ENCODE peak calls at places on chromosomes 5 and 9, in six cellular contexts. I, X, F, O, M and H are unnamed samples.

GRCh38 chr5:94467560-94468504 is 150.6 kb downstream of the KIAA0825 start:
- DNase-seq in I (no peak), X (no peak), F (no peak), O (no peak), M (no peak), H (no peak)

GRCh38 chr5:90221947-90222346 is 187.6 kb downstream of the CETN3 start:
- DNase-seq in I (no peak), X (no peak), F (no peak), O (peak; percentile 24), M (no peak), H (no peak)

GRCh38 chr9:133710661-133711427 is 27.3 kb downstream of the SARDH start:
- DNase-seq in I (no peak), X (no peak), F (no peak), O (no peak), M (no peak), H (no peak)

GRCh38 chr9:80555782-80556325 is 984.1 kb downstream of the TLE4 start:
- DNase-seq in I (no peak), X (no peak), F (no peak), O (no peak), M (no peak), H (no peak)

GRCh38 chr9:107994638-107995037 is 505.1 kb upstream of the KLF4 start:
- DNase-seq in I (no peak), X (no peak), F (no peak), O (no peak), M (no peak), H (no peak)

GRCh38 chr9:114895605-114896004 is 34.8 kb downstream of the TNFSF8 start:
- DNase-seq in I (no peak), X (no peak), F (no peak), O (no peak), M (no peak), H (no peak)

GRCh38 chr5:113166285-113166684 is 189.7 kb downstream of the DCP2 start:
- DNase-seq in I (no peak), X (no peak), F (no peak), O (no peak), M (no peak), H (no peak)

GRCh38 chr9:123168526-123168925 is 99.9 kb downstream of the STRBP start:
- DNase-seq in I (no peak), X (no peak), F (no peak), O (no peak), M (no peak), H (no peak)

GRCh38 chr5:58114324-58114723 is 345.6 kb downstream of the PLK2 start:
- DNase-seq in I (no peak), X (no peak), F (no peak), O (no peak), M (no peak), H (no peak)

GRCh38 chr9:75101004-75101601 is 12.8 kb downstream of the OSTF1 start:
- DNase-seq in I (no peak), X (no peak), F (no peak), O (no peak), M (no peak), H (no peak)

GRCh38 chr5:42719034-42719433 is 37.6 kb upstream of the CCDC152 start:
- DNase-seq in I (no peak), X (no peak), F (no peak), O (no peak), M (no peak), H (no peak)

GRCh38 chr9:101792475-101792874 is 54.0 kb upstream of the GRIN3A start:
- DNase-seq in I (no peak), X (no peak), F (no peak), O (no peak), M (no peak), H (no peak)

GRCh38 chr9:131733601-131734061 is 6.2 kb downstream of the RAPGEF1 start:
- DNase-seq in I (no peak), X (no peak), F (peak; percentile 70), O (no peak), M (peak; percentile 59), H (no peak)

GRCh38 chr5:59661939-59662615 is 231.4 kb downstream of the PDE4D start:
- DNase-seq in I (no peak), X (peak; percentile 57), F (peak; percentile 40), O (no peak), M (no peak), H (no peak)

GRCh38 chr5:16805478-16805877 is 130.6 kb downstream of the MYO10 start:
- DNase-seq in I (no peak), X (no peak), F (no peak), O (no peak), M (no peak), H (no peak)

GRCh38 chr9:112819635-112820496 is 69.3 kb downstream of the SNX30 start:
- DNase-seq in I (no peak), X (peak; percentile 67), F (peak; percentile 58), O (peak; percentile 34), M (peak; percentile 57), H (peak; percentile 26)

GRCh38 chr9:95570150-95570549 is 53.4 kb upstream of the PTCH1 start:
- DNase-seq in I (no peak), X (no peak), F (no peak), O (no peak), M (no peak), H (no peak)

GRCh38 chr9:76313771-76314170 is 80.5 kb downstream of the RFK start:
- DNase-seq in I (no peak), X (no peak), F (no peak), O (no peak), M (no peak), H (no peak)

GRCh38 chr9:76415731-76416130 is 21.5 kb upstream of the RFK start:
- DNase-seq in I (no peak), X (no peak), F (no peak), O (no peak), M (no peak), H (no peak)

GRCh38 chr9:8832956-8833355 is 1033.4 kb upstream of the DMAC1 start:
- DNase-seq in I (no peak), X (no peak), F (no peak), O (no peak), M (no peak), H (no peak)

GRCh38 chr5:153782589-153783238 is 256.0 kb downstream of the FAM114A2 start:
- DNase-seq in I (no peak), X (no peak), F (no peak), O (no peak), M (no peak), H (no peak)

GRCh38 chr9:126326228-126327015 is at the start of gene MVB12B:
- DNase-seq in I (no peak), X (no peak), F (peak; percentile 89), O (peak; percentile 82), M (peak; percentile 56), H (no peak)

GRCh38 chr5:138370537-138370936 is 18.1 kb downstream of the KDM3B start:
- DNase-seq in I (no peak), X (no peak), F (no peak), O (no peak), M (no peak), H (no peak)

GRCh38 chr5:125424374-125424773 is 677.9 kb upstream of the ZNF608 start:
- DNase-seq in I (no peak), X (no peak), F (no peak), O (no peak), M (no peak), H (no peak)

GRCh38 chr5:122523776-122524175 is 211.7 kb downstream of the SNCAIP start:
- DNase-seq in I (no peak), X (no peak), F (no peak), O (no peak), M (no peak), H (no peak)

GRCh38 chr5:14727428-14727865 is 62.9 kb downstream of the OTULIN start:
- DNase-seq in I (peak; percentile 89), X (peak; percentile 84), F (peak; percentile 81), O (peak; percentile 59), M (peak; percentile 72), H (no peak)

GRCh38 chr5:170628691-170629565 is 125.1 kb downstream of the KCNIP1 start:
- DNase-seq in I (no peak), X (no peak), F (no peak), O (no peak), M (no peak), H (no peak)

GRCh38 chr5:2038337-2039179 is 155.8 kb upstream of the IRX4 start:
- DNase-seq in I (peak; percentile 94), X (peak; percentile 45), F (peak; percentile 90), O (peak; percentile 86), M (peak; percentile 91), H (no peak)

GRCh38 chr5:52786937-52787599 is 648 bp upstream of the ITGA1 start:
- DNase-seq in I (no peak), X (peak; percentile 53), F (no peak), O (peak; percentile 39), M (no peak), H (no peak)
- TF ChIP-seq JUND in I (no peak), X (no peak), F (no peak), O (no peak), M (no peak), H (no peak)

DNA sequence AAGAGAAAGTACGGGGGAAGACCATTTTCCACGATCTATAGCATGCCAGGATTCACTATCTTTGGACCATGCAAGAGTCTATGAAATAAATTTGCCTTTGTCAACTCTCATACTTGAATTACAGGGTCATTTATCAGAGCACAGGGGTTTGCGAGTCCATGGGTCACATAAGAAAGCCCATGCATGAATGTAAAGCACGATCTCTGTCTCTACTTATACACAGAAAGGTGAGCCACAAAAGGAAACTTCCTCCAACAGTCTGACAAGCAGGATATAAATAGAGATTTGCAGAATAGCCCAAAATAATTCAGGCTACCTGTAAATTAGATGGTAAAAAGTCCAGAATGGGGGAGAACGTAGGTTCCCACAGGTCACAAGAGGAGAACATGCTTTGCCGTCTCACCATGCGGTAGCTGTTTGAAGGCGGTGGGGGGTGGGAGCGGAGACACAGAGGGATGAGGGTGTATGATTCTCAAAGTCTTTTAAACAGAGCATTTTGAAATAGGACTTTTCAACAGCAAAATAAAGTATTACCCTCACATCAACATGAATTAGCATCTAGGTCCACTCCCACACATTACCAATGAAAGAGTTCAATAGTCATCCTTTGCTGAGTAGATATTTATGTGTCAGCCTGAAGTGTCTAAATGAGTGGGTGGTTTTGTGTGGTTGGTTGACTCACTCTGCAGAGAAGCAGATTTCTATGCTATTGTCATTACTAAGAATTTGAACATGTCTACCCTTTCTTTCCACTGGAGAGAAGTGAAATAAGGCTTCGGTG is 279.7 kb downstream of the EBF1 start:
- DNase-seq in I (no peak), X (no peak), F (no peak), O (no peak), M (no peak), H (peak; percentile 77)
- TF ChIP-seq JUND in I (no peak), X (no peak), F (no peak), O (no peak), M (no peak), H (no peak)

DNA sequence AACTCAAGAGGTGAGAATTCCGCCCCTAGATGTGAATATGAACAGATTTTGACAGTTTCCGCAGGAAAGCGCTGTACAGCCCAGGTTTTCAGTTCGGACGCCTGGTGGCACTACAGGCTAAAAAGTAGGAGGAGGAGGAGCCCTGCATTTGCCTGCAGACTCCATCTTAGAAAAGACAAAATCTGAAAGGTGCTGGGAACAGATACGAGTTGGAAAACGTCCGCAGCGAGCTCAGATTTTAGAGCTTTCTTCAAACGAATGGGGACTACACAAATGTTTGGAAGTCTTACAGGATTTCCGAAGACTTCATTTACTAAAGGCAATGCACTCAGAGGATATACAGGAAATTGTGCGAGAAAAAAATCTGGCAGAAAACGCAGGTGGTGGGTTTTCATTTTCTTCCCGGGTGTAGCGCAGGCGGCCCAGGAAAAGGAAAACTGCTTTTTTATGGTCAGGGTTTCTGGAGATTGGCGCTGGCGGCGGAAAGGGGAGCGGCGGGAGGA is 9.9 kb upstream of the PCDHB2 start:
- DNase-seq in I (peak; percentile 66), X (peak; percentile 72), F (peak; percentile 77), O (peak; percentile 44), M (peak; percentile 13), H (no peak)
- TF ChIP-seq JUND in I (no peak), X (no peak), F (no peak), O (no peak), M (no peak), H (no peak)

GRCh38 chr5:6402939-6403338 is 24.6 kb upstream of the MED10 start:
- DNase-seq in I (no peak), X (no peak), F (no peak), O (no peak), M (no peak), H (peak; percentile 24)
- TF ChIP-seq JUND in I (no peak), X (no peak), F (no peak), O (no peak), M (no peak), H (no peak)